ENCODE peak calls at places on chromosomes 4 and X, in six cellular contexts. Q is psoas muscle, G is mesenchymal stem cell, X is OCI-LY7, M is uterus, S is heart right ventricle. B is an unnamed sample. For H3K36me3, the result is how much of the 10 kb centered on the place peaks cover.

GRCh38 chr4:115851918-115852766 is 738.7 kb upstream of the NDST4 start:
- DNase-seq in Q (no peak), M (no peak), G (peak), X (peak), S (no peak), B (peak)

GRCh38 chr4:55030606-55031005 is 94.8 kb downstream of the KDR start:
- DNase-seq in S (no peak), G (no peak), Q (no peak), M (no peak), X (no peak), B (no peak)

GRCh38 chrX:121851033-121851432 is 803.6 kb downstream of the GLUD2 start:
- DNase-seq in M (no peak), G (no peak), Q (no peak), S (no peak), X (no peak), B (peak)

GRCh38 chr4:181957088-181957487 is 286.1 kb upstream of the TENM3 start:
- DNase-seq in X (no peak), G (peak), S (no peak), Q (no peak), M (no peak), B (peak)

GRCh38 chr4:87375719-87376291 is 15.2 kb downstream of the HSD17B11 start:
- DNase-seq in M (no peak), X (peak), G (peak), Q (no peak), S (no peak), B (peak)

GRCh38 chrX:51192104-51192503 is 140.5 kb upstream of the NUDT10 start:
- DNase-seq in M (no peak), Q (no peak), G (no peak), S (no peak), X (no peak), B (no peak)

GRCh38 chrX:80578518-80579105 is 158.4 kb downstream of the TENT5D start:
- DNase-seq in S (no peak), Q (no peak), G (peak), M (no peak), X (peak), B (no peak)

GRCh38 chr4:83582289-83582756 is 46.4 kb downstream of the GPAT3 start:
- DNase-seq in S (peak), Q (peak), X (peak), G (no peak), M (peak), B (no peak)

GRCh38 chr4:32789026-32789608 is 2068.9 kb downstream of the PCDH7 start:
- DNase-seq in S (no peak), X (no peak), Q (no peak), M (no peak), G (no peak), B (no peak)

GRCh38 chr4:791201-791865 is 34.6 kb downstream of the CPLX1 start:
- DNase-seq in G (no peak), S (no peak), M (no peak), X (no peak), Q (no peak), B (no peak)

GRCh38 chr4:3791910-3792542 is 25.8 kb downstream of the ADRA2C start:
- DNase-seq in X (peak), M (no peak), G (no peak), S (peak), Q (no peak), B (peak)

GRCh38 chr4:98434816-98435215 is 173.6 kb downstream of the RAP1GDS1 start:
- DNase-seq in S (no peak), Q (no peak), G (no peak), X (no peak), M (no peak), B (no peak)

GRCh38 chr4:63937961-63938360 is 471.3 kb downstream of the TECRL start:
- DNase-seq in G (peak), S (no peak), M (peak), Q (no peak), X (no peak), B (no peak)

GRCh38 chrX:130118941-130119640 is 8.8 kb upstream of the ELF4 start:
- DNase-seq in X (no peak), S (no peak), G (peak), Q (no peak), M (peak), B (no peak)

DNA sequence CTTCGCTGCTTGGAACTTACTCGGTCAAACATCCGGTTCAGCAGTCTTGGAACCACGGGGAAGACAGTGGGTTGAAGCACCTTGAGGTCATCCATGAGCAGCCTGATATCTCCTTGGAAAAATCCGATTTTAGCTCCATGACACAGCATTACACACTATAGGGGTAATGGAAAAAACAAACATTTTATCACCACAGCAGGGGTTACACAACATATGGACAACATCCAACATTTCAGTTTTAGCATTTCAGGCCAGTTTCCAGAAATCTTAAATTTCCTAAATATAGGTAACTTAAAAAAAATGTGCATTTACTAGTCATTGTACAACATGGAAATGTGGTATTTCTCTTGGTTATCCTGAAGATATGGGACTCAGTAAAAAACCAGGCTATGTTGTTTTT is 34.4 kb upstream of the CENPU start:
- DNase-seq in G (no peak), M (no peak), Q (no peak), S (no peak), X (no peak), B (no peak)
- H3K27ac ChIP-seq in G (no peak), M (no peak), Q (no peak), S (no peak), X (no peak), B (no peak)

GRCh38 chr4:72448231-72448630 is 120.8 kb downstream of the ADAMTS3 start:
- DNase-seq in G (no peak), X (no peak), S (no peak), M (no peak), Q (no peak), B (no peak)
- H3K36me3 ChIP-seq in G (under half), X (under half), S (under half), M (under half), Q (under half), B (under half)

GRCh38 chr4:130689182-130689581 is 1593.2 kb downstream of the C4orf33 start:
- DNase-seq in M (no peak), G (no peak), Q (no peak), S (no peak), X (no peak), B (no peak)
- H3K27ac ChIP-seq in M (no peak), G (no peak), Q (no peak), S (no peak), X (no peak), B (no peak)

DNA sequence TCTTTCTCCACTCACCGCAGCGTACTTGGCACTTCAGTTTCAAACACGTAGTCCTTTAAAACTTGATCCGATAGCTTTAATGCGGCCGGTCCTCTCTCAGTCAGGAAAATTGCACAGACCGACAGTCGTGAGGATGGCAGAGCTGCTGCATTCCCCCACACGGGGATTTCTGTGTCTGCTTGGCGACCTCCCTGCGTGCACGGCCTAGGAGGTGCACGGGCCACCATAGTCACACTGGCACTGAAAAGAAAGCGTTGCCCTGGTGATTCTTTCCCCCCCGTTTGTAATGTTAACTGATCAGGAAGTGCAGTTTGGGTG is 10.3 kb downstream of the AKAP17A start:
- DNase-seq in Q (no peak), G (no peak), M (no peak), X (no peak), S (no peak), B (no peak)
- H3K36me3 ChIP-seq in Q (under half), G (half or more), M (under half), X (half or more), S (half or more), B (half or more)

GRCh38 chr4:183658362-183659028 is 490 bp downstream of the RWDD4 start:
- DNase-seq in X (peak), Q (peak), S (peak), G (peak), M (peak), B (no peak)
- H3K27ac ChIP-seq in X (peak), Q (peak), S (peak), G (no peak), M (peak), B (peak)

GRCh38 chr4:1986578-1987210 is 22.1 kb downstream of the NELFA start:
- DNase-seq in Q (no peak), G (no peak), X (no peak), S (no peak), M (no peak), B (no peak)

GRCh38 chr4:1989533-1990347 is 19.0 kb downstream of the NELFA start:
- DNase-seq in S (no peak), M (no peak), G (no peak), X (no peak), Q (no peak), B (no peak)

GRCh38 chr4:1987721-1988326 is 20.9 kb downstream of the NELFA start:
- DNase-seq in Q (no peak), S (no peak), G (no peak), M (no peak), X (no peak), B (no peak)

GRCh38 chr4:1987296-1987695 is 21.5 kb downstream of the NELFA start:
- DNase-seq in S (no peak), X (no peak), Q (no peak), G (no peak), M (no peak), B (no peak)

GRCh38 chr4:1988327-1988724 is 20.4 kb downstream of the NELFA start:
- DNase-seq in X (no peak), Q (no peak), M (no peak), S (no peak), G (no peak), B (no peak)
- H3K36me3 ChIP-seq in X (half or more), Q (under half), M (under half), S (half or more), G (half or more), B (under half)

B was measured in brain microvascular endothelial cell.